ENCODE peak calls at places on chromosomes 5 and 9, in eight cellular contexts. Y is midbrain; Z is cardiac septum; P is cerebellar cortex; C is central memory CD8-positive, alpha-beta T cell; X is GM12891; E is aorta; M is CD8-positive, alpha-beta T cell. N is an unnamed sample.
A peak's percentile ranks its signal among the peaks of the same experiment; 100 is the strongest.

GRCh38 chr5:156380846-156381245 is 53.9 kb downstream of the SGCD start:
- DNase-seq in Y (no peak), Z (no peak), P (no peak), C (no peak), X (no peak), E (no peak), M (no peak), N (peak; percentile 62)

GRCh38 chr9:106350777-106351176 is 512.2 kb upstream of the ZNF462 start:
- DNase-seq in Y (no peak), Z (no peak), P (no peak), C (no peak), X (no peak), E (no peak), M (no peak), N (no peak)

GRCh38 chr5:113215401-113216060 is 219.3 kb downstream of the TSSK1B start:
- DNase-seq in Y (no peak), Z (no peak), P (no peak), C (no peak), X (no peak), E (no peak), M (no peak), N (peak; percentile 52)

GRCh38 chr5:32145378-32145777 is 28.7 kb downstream of the GOLPH3 start:
- DNase-seq in Y (no peak), Z (no peak), P (no peak), C (no peak), X (no peak), E (no peak), M (no peak), N (no peak)

GRCh38 chr9:75912951-75913350 is 22.5 kb downstream of the PCSK5 start:
- DNase-seq in Y (no peak), Z (no peak), P (no peak), C (no peak), X (no peak), E (no peak), M (no peak), N (no peak)

GRCh38 chr5:38115318-38115827 is 143.0 kb upstream of the EGFLAM start:
- DNase-seq in Y (no peak), Z (no peak), P (no peak), C (no peak), X (no peak), E (no peak), M (no peak), N (no peak)

GRCh38 chr5:52665544-52665943 is 122.2 kb upstream of the ITGA1 start:
- DNase-seq in Y (no peak), Z (no peak), P (no peak), C (no peak), X (no peak), E (no peak), M (no peak), N (no peak)

GRCh38 chr9:110835404-110835803 is 166.8 kb downstream of the MUSK start:
- DNase-seq in Y (no peak), Z (no peak), P (no peak), C (no peak), X (no peak), E (no peak), M (no peak), N (peak; percentile 88)

GRCh38 chr5:103218164-103218563 is 40.4 kb upstream of the MACIR start:
- DNase-seq in Y (no peak), Z (no peak), P (no peak), C (no peak), X (no peak), E (no peak), M (no peak), N (peak; percentile 77)

GRCh38 chr5:151222769-151223446 is 984 bp downstream of the CCDC69 start:
- DNase-seq in Y (no peak), Z (peak; percentile 88), P (no peak), C (no peak), X (peak; percentile 53), E (peak; percentile 72), M (peak; percentile 69), N (no peak)

GRCh38 chr9:107874137-107874536 is 384.6 kb upstream of the KLF4 start:
- DNase-seq in Y (no peak), Z (no peak), P (no peak), C (no peak), X (no peak), E (no peak), M (no peak), N (no peak)

GRCh38 chr9:97474373-97474925 is 27.0 kb upstream of the TMOD1 start:
- DNase-seq in Y (no peak), Z (no peak), P (no peak), C (no peak), X (no peak), E (no peak), M (no peak), N (no peak)

GRCh38 chr9:32926901-32927300 is 74.5 kb downstream of the APTX start:
- DNase-seq in Y (no peak), Z (no peak), P (no peak), C (no peak), X (no peak), E (no peak), M (no peak), N (no peak)

GRCh38 chr5:89471556-89471955 is 588.6 kb upstream of the MEF2C start:
- DNase-seq in Y (no peak), Z (no peak), P (no peak), C (no peak), X (no peak), E (no peak), M (no peak), N (peak; percentile 14)

GRCh38 chr5:139985733-139986132 is 57.4 kb downstream of the NRG2 start:
- DNase-seq in Y (no peak), Z (no peak), P (peak; percentile 88), C (no peak), X (no peak), E (no peak), M (no peak), N (peak; percentile 50)

GRCh38 chr5:32504923-32505596 is 60.5 kb upstream of the ZFR start:
- DNase-seq in Y (peak; percentile 38), Z (no peak), P (peak; percentile 43), C (no peak), X (no peak), E (peak; percentile 64), M (peak; percentile 15), N (peak; percentile 71)

GRCh38 chr5:10679336-10679988 is 81.6 kb downstream of the DAP start:
- DNase-seq in Y (no peak), Z (no peak), P (no peak), C (no peak), X (no peak), E (no peak), M (no peak), N (no peak)

GRCh38 chr9:130316406-130316805 is 50.8 kb downstream of the HMCN2 start:
- DNase-seq in Y (no peak), Z (no peak), P (no peak), C (no peak), X (no peak), E (no peak), M (no peak), N (no peak)

GRCh38 chr9:95773061-95773433 is 102.4 kb upstream of the ERCC6L2 start:
- DNase-seq in Y (no peak), Z (no peak), P (no peak), C (no peak), X (no peak), E (no peak), M (no peak), N (peak; percentile 92)

GRCh38 chr9:120726484-120726883 is 12.2 kb upstream of the MEGF9 start:
- DNase-seq in Y (no peak), Z (no peak), P (no peak), C (no peak), X (no peak), E (no peak), M (no peak), N (no peak)

GRCh38 chr5:58042933-58043606 is 416.8 kb downstream of the PLK2 start:
- DNase-seq in Y (no peak), Z (no peak), P (no peak), C (no peak), X (no peak), E (no peak), M (no peak), N (no peak)